ENCODE peak calls at places on chromosomes 4 and X, in eight cellular contexts. One of them, this sample, is unnamed. For H3K4me1, the result is how much of the 10 kb centered on the place peaks cover.

GRCh38 chr4:15774020-15774420 is 4.1 kb upstream of the CD38 start:
- DNase-seq in lung: peak
- DNase-seq in endodermal cell: no peak
- DNase-seq in suprapubic skin: no peak
- DNase-seq in heart right ventricle: no peak
- DNase-seq in endothelial cell of umbilical vein: no peak
- DNase-seq in tibial artery: no peak
- DNase-seq in upper lobe of right lung: no peak
- DNase-seq in this sample: no peak

GRCh38 chr4:53354012-53354722 is 11.7 kb downstream of the SCFD2 start:
- DNase-seq in suprapubic skin: no peak
- DNase-seq in lung: no peak
- DNase-seq in endothelial cell of umbilical vein: no peak
- DNase-seq in upper lobe of right lung: no peak
- DNase-seq in endodermal cell: no peak
- DNase-seq in heart right ventricle: no peak
- DNase-seq in tibial artery: no peak
- DNase-seq in this sample: no peak

GRCh38 chrX:80432863-80433262 is 12.6 kb downstream of the TENT5D start:
- DNase-seq in endodermal cell: no peak
- DNase-seq in lung: no peak
- DNase-seq in heart right ventricle: no peak
- DNase-seq in upper lobe of right lung: no peak
- DNase-seq in endothelial cell of umbilical vein: no peak
- DNase-seq in tibial artery: peak
- DNase-seq in suprapubic skin: no peak
- DNase-seq in this sample: no peak

GRCh38 chrX:118221257-118221656 is 104.6 kb upstream of the KLHL13 start:
- DNase-seq in suprapubic skin: no peak
- DNase-seq in endothelial cell of umbilical vein: peak
- DNase-seq in tibial artery: no peak
- DNase-seq in heart right ventricle: no peak
- DNase-seq in upper lobe of right lung: no peak
- DNase-seq in lung: no peak
- DNase-seq in endodermal cell: no peak
- DNase-seq in this sample: no peak

GRCh38 chr4:114400531-114400930 is 198.1 kb upstream of the UGT8 start:
- DNase-seq in upper lobe of right lung: no peak
- DNase-seq in lung: no peak
- DNase-seq in endodermal cell: no peak
- DNase-seq in heart right ventricle: no peak
- DNase-seq in suprapubic skin: no peak
- DNase-seq in tibial artery: no peak
- DNase-seq in endothelial cell of umbilical vein: no peak
- DNase-seq in this sample: no peak

GRCh38 chr4:24806206-24806990 is 11.0 kb downstream of the SOD3 start:
- DNase-seq in upper lobe of right lung: no peak
- DNase-seq in tibial artery: no peak
- DNase-seq in suprapubic skin: peak
- DNase-seq in lung: no peak
- DNase-seq in endothelial cell of umbilical vein: no peak
- DNase-seq in endodermal cell: no peak
- DNase-seq in heart right ventricle: no peak
- DNase-seq in this sample: no peak

GRCh38 chrX:39464253-39464652 is 633.5 kb downstream of the BCOR start:
- DNase-seq in endodermal cell: no peak
- DNase-seq in upper lobe of right lung: no peak
- DNase-seq in endothelial cell of umbilical vein: no peak
- DNase-seq in suprapubic skin: no peak
- DNase-seq in tibial artery: no peak
- DNase-seq in lung: no peak
- DNase-seq in heart right ventricle: no peak
- DNase-seq in this sample: no peak

GRCh38 chr4:121680571-121680970 is 16.2 kb downstream of the ANXA5 start:
- DNase-seq in suprapubic skin: no peak
- DNase-seq in lung: no peak
- DNase-seq in endodermal cell: no peak
- DNase-seq in upper lobe of right lung: no peak
- DNase-seq in heart right ventricle: no peak
- DNase-seq in endothelial cell of umbilical vein: no peak
- DNase-seq in tibial artery: no peak
- DNase-seq in this sample: no peak

GRCh38 chr4:70778888-70779422 is 57.2 kb downstream of the RUFY3 start:
- DNase-seq in endothelial cell of umbilical vein: peak
- DNase-seq in suprapubic skin: no peak
- DNase-seq in upper lobe of right lung: no peak
- DNase-seq in tibial artery: no peak
- DNase-seq in endodermal cell: no peak
- DNase-seq in heart right ventricle: no peak
- DNase-seq in lung: peak
- DNase-seq in this sample: no peak

GRCh38 chr4:7960790-7961655 is 21.4 kb upstream of the AFAP1 start:
- DNase-seq in suprapubic skin: no peak
- DNase-seq in endothelial cell of umbilical vein: peak
- DNase-seq in endodermal cell: no peak
- DNase-seq in tibial artery: no peak
- DNase-seq in upper lobe of right lung: no peak
- DNase-seq in lung: no peak
- DNase-seq in heart right ventricle: no peak
- DNase-seq in this sample: no peak

GRCh38 chr4:159308571-159309340 is 205.9 kb downstream of the RAPGEF2 start:
- DNase-seq in lung: no peak
- DNase-seq in suprapubic skin: no peak
- DNase-seq in tibial artery: no peak
- DNase-seq in endodermal cell: no peak
- DNase-seq in heart right ventricle: no peak
- DNase-seq in upper lobe of right lung: no peak
- DNase-seq in endothelial cell of umbilical vein: peak
- DNase-seq in this sample: no peak

GRCh38 chrX:98203800-98204199 is 1320.1 kb downstream of the RPA4 start:
- DNase-seq in endodermal cell: no peak
- DNase-seq in upper lobe of right lung: no peak
- DNase-seq in tibial artery: no peak
- DNase-seq in lung: no peak
- DNase-seq in heart right ventricle: no peak
- DNase-seq in suprapubic skin: no peak
- DNase-seq in endothelial cell of umbilical vein: no peak
- DNase-seq in this sample: no peak

GRCh38 chr4:3389186-3389878 is 52.4 kb upstream of the HGFAC start:
- DNase-seq in upper lobe of right lung: peak
- DNase-seq in endothelial cell of umbilical vein: no peak
- DNase-seq in heart right ventricle: peak
- DNase-seq in lung: no peak
- DNase-seq in endodermal cell: no peak
- DNase-seq in tibial artery: peak
- DNase-seq in suprapubic skin: no peak
- DNase-seq in this sample: no peak

GRCh38 chr4:4859799-4860380 is 425 bp downstream of the MSX1 start:
- DNase-seq in suprapubic skin: no peak
- DNase-seq in tibial artery: no peak
- DNase-seq in heart right ventricle: no peak
- DNase-seq in endodermal cell: peak
- DNase-seq in upper lobe of right lung: no peak
- DNase-seq in endothelial cell of umbilical vein: peak
- DNase-seq in lung: no peak
- DNase-seq in this sample: peak

GRCh38 chr4:66927937-66928336 is 617.4 kb downstream of the CENPC start:
- DNase-seq in upper lobe of right lung: no peak
- DNase-seq in lung: no peak
- DNase-seq in heart right ventricle: no peak
- DNase-seq in endothelial cell of umbilical vein: no peak
- DNase-seq in suprapubic skin: no peak
- DNase-seq in tibial artery: no peak
- DNase-seq in endodermal cell: no peak
- DNase-seq in this sample: no peak

GRCh38 chrX:39907964-39908616 is 189.7 kb downstream of the BCOR start:
- DNase-seq in endothelial cell of umbilical vein: peak
- DNase-seq in upper lobe of right lung: peak
- DNase-seq in suprapubic skin: peak
- DNase-seq in tibial artery: peak
- DNase-seq in lung: peak
- DNase-seq in endodermal cell: peak
- DNase-seq in heart right ventricle: peak
- DNase-seq in this sample: peak

GRCh38 chr4:26936284-26937065 is 75.8 kb downstream of the STIM2 start:
- DNase-seq in endodermal cell: peak
- DNase-seq in lung: no peak
- DNase-seq in tibial artery: no peak
- DNase-seq in suprapubic skin: no peak
- DNase-seq in heart right ventricle: no peak
- DNase-seq in upper lobe of right lung: peak
- DNase-seq in endothelial cell of umbilical vein: no peak
- DNase-seq in this sample: no peak

GRCh38 chrX:53128097-53128749 is 34.3 kb downstream of the KANTR start:
- DNase-seq in lung: no peak
- DNase-seq in endothelial cell of umbilical vein: no peak
- DNase-seq in suprapubic skin: no peak
- DNase-seq in upper lobe of right lung: no peak
- DNase-seq in endodermal cell: no peak
- DNase-seq in heart right ventricle: no peak
- DNase-seq in tibial artery: no peak
- DNase-seq in this sample: no peak

GRCh38 chrX:42602136-42602535 is 175.8 kb downstream of the PPP1R2C start:
- DNase-seq in upper lobe of right lung: no peak
- DNase-seq in suprapubic skin: no peak
- DNase-seq in tibial artery: no peak
- DNase-seq in heart right ventricle: no peak
- DNase-seq in endodermal cell: no peak
- DNase-seq in endothelial cell of umbilical vein: no peak
- DNase-seq in lung: no peak
- DNase-seq in this sample: no peak

GRCh38 chr4:157961591-157961990 is 211.2 kb downstream of the GASK1B start:
- DNase-seq in endodermal cell: no peak
- DNase-seq in upper lobe of right lung: no peak
- DNase-seq in suprapubic skin: no peak
- DNase-seq in tibial artery: no peak
- DNase-seq in heart right ventricle: no peak
- DNase-seq in endothelial cell of umbilical vein: no peak
- DNase-seq in lung: no peak
- DNase-seq in this sample: no peak

GRCh38 chr4:77566148-77566547 is 39.5 kb upstream of the CXCL13 start:
- DNase-seq in suprapubic skin: no peak
- DNase-seq in upper lobe of right lung: no peak
- DNase-seq in endothelial cell of umbilical vein: no peak
- DNase-seq in endodermal cell: no peak
- DNase-seq in lung: no peak
- DNase-seq in tibial artery: no peak
- DNase-seq in heart right ventricle: no peak
- DNase-seq in this sample: no peak

GRCh38 chr4:84870398-84871163 is 95.9 kb downstream of the WDFY3 start:
- DNase-seq in lung: no peak
- DNase-seq in tibial artery: no peak
- DNase-seq in endodermal cell: peak
- DNase-seq in suprapubic skin: no peak
- DNase-seq in endothelial cell of umbilical vein: peak
- DNase-seq in heart right ventricle: no peak
- DNase-seq in upper lobe of right lung: no peak
- DNase-seq in this sample: no peak

GRCh38 chr4:152079543-152080293 is 318.9 kb upstream of the GATB start:
- DNase-seq in suprapubic skin: no peak
- DNase-seq in lung: no peak
- DNase-seq in heart right ventricle: no peak
- DNase-seq in endodermal cell: no peak
- DNase-seq in tibial artery: no peak
- DNase-seq in endothelial cell of umbilical vein: no peak
- DNase-seq in upper lobe of right lung: no peak
- DNase-seq in this sample: no peak

GRCh38 chrX:136201601-136202000 is 49.6 kb downstream of the MAP7D3 start:
- DNase-seq in lung: no peak
- DNase-seq in upper lobe of right lung: no peak
- DNase-seq in endothelial cell of umbilical vein: no peak
- DNase-seq in tibial artery: no peak
- DNase-seq in suprapubic skin: no peak
- DNase-seq in heart right ventricle: no peak
- DNase-seq in endodermal cell: no peak
- DNase-seq in this sample: no peak
- H3K4me1 ChIP-seq in lung: under half
- H3K4me1 ChIP-seq in upper lobe of right lung: under half
- H3K4me1 ChIP-seq in endothelial cell of umbilical vein: under half
- H3K4me1 ChIP-seq in tibial artery: half or more
- H3K4me1 ChIP-seq in suprapubic skin: under half
- H3K4me1 ChIP-seq in heart right ventricle: half or more
- H3K4me1 ChIP-seq in endodermal cell: under half
- H3K4me1 ChIP-seq in this sample: under half

GRCh38 chr4:73387552-73387951 is 16.5 kb upstream of the ALB start:
- DNase-seq in heart right ventricle: no peak
- DNase-seq in endothelial cell of umbilical vein: no peak
- DNase-seq in suprapubic skin: no peak
- DNase-seq in upper lobe of right lung: no peak
- DNase-seq in tibial artery: no peak
- DNase-seq in lung: no peak
- DNase-seq in endodermal cell: no peak
- DNase-seq in this sample: no peak
- H3K4me1 ChIP-seq in heart right ventricle: under half
- H3K4me1 ChIP-seq in endothelial cell of umbilical vein: under half
- H3K4me1 ChIP-seq in suprapubic skin: under half
- H3K4me1 ChIP-seq in upper lobe of right lung: under half
- H3K4me1 ChIP-seq in tibial artery: under half
- H3K4me1 ChIP-seq in lung: under half
- H3K4me1 ChIP-seq in endodermal cell: under half
- H3K4me1 ChIP-seq in this sample: under half

GRCh38 chr4:155694100-155694785 is 27.6 kb downstream of the GUCY1A1 start:
- DNase-seq in upper lobe of right lung: no peak
- DNase-seq in lung: no peak
- DNase-seq in suprapubic skin: no peak
- DNase-seq in endothelial cell of umbilical vein: no peak
- DNase-seq in endodermal cell: no peak
- DNase-seq in tibial artery: no peak
- DNase-seq in heart right ventricle: no peak
- DNase-seq in this sample: no peak

GRCh38 chr4:155696226-155696625 is 29.6 kb downstream of the GUCY1A1 start:
- DNase-seq in heart right ventricle: no peak
- DNase-seq in suprapubic skin: no peak
- DNase-seq in upper lobe of right lung: no peak
- DNase-seq in lung: no peak
- DNase-seq in endothelial cell of umbilical vein: no peak
- DNase-seq in tibial artery: no peak
- DNase-seq in endodermal cell: no peak
- DNase-seq in this sample: no peak

GRCh38 chr4:155692361-155692760 is 25.7 kb downstream of the GUCY1A1 start:
- DNase-seq in endodermal cell: no peak
- DNase-seq in endothelial cell of umbilical vein: no peak
- DNase-seq in heart right ventricle: no peak
- DNase-seq in lung: no peak
- DNase-seq in tibial artery: no peak
- DNase-seq in upper lobe of right lung: no peak
- DNase-seq in suprapubic skin: no peak
- DNase-seq in this sample: no peak

GRCh38 chr4:155690044-155690837 is 23.6 kb downstream of the GUCY1A1 start:
- DNase-seq in tibial artery: no peak
- DNase-seq in endodermal cell: no peak
- DNase-seq in heart right ventricle: no peak
- DNase-seq in lung: no peak
- DNase-seq in upper lobe of right lung: no peak
- DNase-seq in endothelial cell of umbilical vein: no peak
- DNase-seq in suprapubic skin: no peak
- DNase-seq in this sample: no peak

GRCh38 chr4:155692990-155693659 is 26.5 kb downstream of the GUCY1A1 start:
- DNase-seq in lung: no peak
- DNase-seq in tibial artery: no peak
- DNase-seq in endothelial cell of umbilical vein: no peak
- DNase-seq in suprapubic skin: no peak
- DNase-seq in endodermal cell: no peak
- DNase-seq in upper lobe of right lung: no peak
- DNase-seq in heart right ventricle: no peak
- DNase-seq in this sample: no peak
- H3K4me1 ChIP-seq in lung: under half
- H3K4me1 ChIP-seq in tibial artery: half or more
- H3K4me1 ChIP-seq in endothelial cell of umbilical vein: under half
- H3K4me1 ChIP-seq in suprapubic skin: under half
- H3K4me1 ChIP-seq in endodermal cell: under half
- H3K4me1 ChIP-seq in upper lobe of right lung: under half
- H3K4me1 ChIP-seq in heart right ventricle: half or more
- H3K4me1 ChIP-seq in this sample: under half

GRCh38 chr4:32488690-32489089 is 1768.5 kb downstream of the PCDH7 start:
- DNase-seq in tibial artery: no peak
- DNase-seq in endothelial cell of umbilical vein: no peak
- DNase-seq in heart right ventricle: no peak
- DNase-seq in lung: no peak
- DNase-seq in suprapubic skin: no peak
- DNase-seq in endodermal cell: no peak
- DNase-seq in upper lobe of right lung: no peak
- DNase-seq in this sample: no peak
- H3K4me1 ChIP-seq in tibial artery: under half
- H3K4me1 ChIP-seq in endothelial cell of umbilical vein: under half
- H3K4me1 ChIP-seq in heart right ventricle: under half
- H3K4me1 ChIP-seq in lung: under half
- H3K4me1 ChIP-seq in suprapubic skin: under half
- H3K4me1 ChIP-seq in endodermal cell: under half
- H3K4me1 ChIP-seq in upper lobe of right lung: under half
- H3K4me1 ChIP-seq in this sample: under half